ENCODE peak calls at places on chromosomes 3 and 15, in five cellular contexts. L, C, I, N and U are unnamed samples.
A peak's percentile ranks its signal among the peaks of the same experiment; 100 is the strongest.

GRCh38 chr3:100297784-100298183 is 36.8 kb upstream of the NIT2 start:
- DNase-seq in I (no peak), L (no peak), C (no peak), N (no peak), U (no peak)

GRCh38 chr15:67865766-67866165 is 25.9 kb upstream of the RNU6-1 start:
- DNase-seq in I (no peak), C (no peak), N (no peak), L (no peak), U (no peak)

GRCh38 chr15:65881766-65882434 is 12.6 kb downstream of the RAB11A start:
- DNase-seq in L (no peak), C (peak; percentile 18), N (no peak), I (no peak), U (no peak)

GRCh38 chr3:184566441-184567414 is 5.1 kb downstream of the EPHB3 start:
- DNase-seq in C (no peak), L (no peak), I (no peak), N (no peak), U (no peak)

GRCh38 chr3:149401926-149402310 is 24.5 kb upstream of the TM4SF1 start:
- DNase-seq in L (no peak), N (no peak), C (peak; percentile 10), I (no peak), U (no peak)

GRCh38 chr3:27500051-27500450 is 15.9 kb upstream of the SLC4A7 start:
- DNase-seq in I (no peak), C (no peak), L (no peak), N (no peak), U (no peak)

GRCh38 chr3:108036984-108037741 is 53.7 kb downstream of the CD47 start:
- DNase-seq in C (peak; percentile 21), N (no peak), I (no peak), L (no peak), U (no peak)

GRCh38 chr15:77489647-77490046 is 69.0 kb downstream of the HMG20A start:
- DNase-seq in I (no peak), L (no peak), N (no peak), C (no peak), U (no peak)

GRCh38 chr3:52512105-52512504 is 17.0 kb downstream of the STAB1 start:
- DNase-seq in N (no peak), C (no peak), L (no peak), I (no peak), U (no peak)

GRCh38 chr15:55360256-55360655 is 41.2 kb downstream of the PIGB start:
- DNase-seq in L (no peak), I (no peak), C (no peak), N (no peak), U (no peak)

GRCh38 chr15:74858366-74858735 is 14.8 kb downstream of the SCAMP2 start:
- DNase-seq in N (no peak), C (no peak), L (no peak), I (no peak), U (no peak)

GRCh38 chr3:197137741-197138140 is 108.1 kb upstream of the MELTF start:
- DNase-seq in L (no peak), C (no peak), I (no peak), N (no peak), U (no peak)

GRCh38 chr15:60070838-60071493 is 66.9 kb downstream of the FOXB1 start:
- DNase-seq in N (no peak), I (no peak), C (no peak), L (no peak), U (no peak)

GRCh38 chr3:65953301-65953812 is 85.4 kb downstream of the MAGI1 start:
- DNase-seq in C (no peak), L (no peak), N (peak; percentile 48), I (no peak), U (no peak)

GRCh38 chr15:99359760-99360159 is 108.5 kb downstream of the LRRC28 start:
- DNase-seq in L (no peak), C (no peak), N (no peak), I (no peak), U (no peak)

GRCh38 chr15:68224546-68225250 is 4.8 kb downstream of the CLN6 start:
- DNase-seq in I (peak; percentile 83), C (peak; percentile 83), N (no peak), L (no peak), U (no peak)

GRCh38 chr3:74149466-74149865 is 465.0 kb downstream of the CNTN3 start:
- DNase-seq in N (no peak), I (no peak), C (no peak), L (no peak), U (no peak)

GRCh38 chr3:46163551-46163981 is 44.5 kb downstream of the CCR1 start:
- DNase-seq in C (no peak), I (no peak), N (no peak), L (no peak), U (no peak)

GRCh38 chr3:16741103-16741758 is 136.0 kb upstream of the DAZL start:
- DNase-seq in I (no peak), N (no peak), C (peak; percentile 35), L (no peak), U (no peak)

GRCh38 chr3:58345457-58345856 is 12.8 kb downstream of the PXK start:
- DNase-seq in I (no peak), N (no peak), L (no peak), C (no peak), U (no peak)

GRCh38 chr3:58529516-58530353 is 7.3 kb downstream of the ACOX2 start:
- DNase-seq in L (no peak), N (no peak), C (peak; percentile 30), I (no peak), U (no peak)

GRCh38 chr3:13141991-13142412 is 68.8 kb upstream of the IQSEC1 start:
- DNase-seq in L (no peak), N (no peak), C (peak; percentile 20), I (no peak), U (no peak)

GRCh38 chr3:107796786-107797185 is 274.0 kb downstream of the BBX start:
- DNase-seq in C (no peak), L (peak; percentile 7), N (peak; percentile 5), I (peak; percentile 94), U (no peak)

GRCh38 chr3:61809879-61810278 is 248.5 kb downstream of the PTPRG start:
- DNase-seq in N (peak; percentile 64), L (no peak), C (no peak), I (peak; percentile 7), U (no peak)

GRCh38 chr15:48182749-48183148 is 4.7 kb upstream of the MYEF2 start:
- DNase-seq in L (no peak), C (no peak), N (no peak), I (no peak), U (no peak)

GRCh38 chr3:16257304-16257703 is 7.4 kb downstream of the DPH3 start:
- DNase-seq in I (no peak), L (no peak), N (no peak), C (no peak), U (no peak)

GRCh38 chr15:55241895-55242294 is 45.2 kb upstream of the RSL24D1 start:
- DNase-seq in C (no peak), L (no peak), I (no peak), N (no peak), U (no peak)

GRCh38 chr15:44738340-44738984 is 2.1 kb downstream of the TRIM69 start:
- DNase-seq in L (no peak), C (peak; percentile 65), I (peak; percentile 4), N (peak; percentile 19), U (peak; percentile 30)

GRCh38 chr3:119352863-119353527 is 58.8 kb downstream of the ARHGAP31 start:
- DNase-seq in L (no peak), N (peak; percentile 8), I (no peak), C (peak; percentile 61), U (no peak)

GRCh38 chr3:13494463-13495350 is 14.6 kb downstream of the HDAC11 start:
- DNase-seq in I (no peak), C (peak; percentile 46), L (no peak), N (no peak), U (peak; percentile 52)